ENCODE peak calls at places on chromosome 9, in nine cellular contexts. One of them, this sample, is unnamed.

GRCh38 chr9:115540091-115540490 is 422.1 kb upstream of the TNC start:
- DNase-seq in mucosa of descending colon: no peak
- DNase-seq in iPS-NIHi11: no peak
- DNase-seq in NCI-H1092 treated with DMSO at 0.1 percent for 48 hours: no peak
- DNase-seq in fibroblast of lung: no peak
- DNase-seq in activated CD8-positive, alpha-beta memory T cell treated with anti-CD3 and anti-CD28 coated beads for 48 hours: no peak
- DNase-seq in NAMALWA: no peak
- DNase-seq in upper lobe of right lung: no peak
- DNase-seq in NCI-H2171: no peak
- DNase-seq in this sample: no peak

GRCh38 chr9:2623046-2623865 is 1.7 kb downstream of the VLDLR start:
- DNase-seq in activated CD8-positive, alpha-beta memory T cell treated with anti-CD3 and anti-CD28 coated beads for 48 hours: no peak
- DNase-seq in NAMALWA: no peak
- DNase-seq in iPS-NIHi11: peak; percentile 22
- DNase-seq in fibroblast of lung: peak; percentile 59
- DNase-seq in mucosa of descending colon: peak; percentile 44
- DNase-seq in NCI-H1092 treated with DMSO at 0.1 percent for 48 hours: peak; percentile 63
- DNase-seq in upper lobe of right lung: peak; percentile 84
- DNase-seq in NCI-H2171: no peak
- DNase-seq in this sample: no peak

GRCh38 chr9:134060546-134060945 is 7.3 kb downstream of the BRD3 start:
- DNase-seq in fibroblast of lung: no peak
- DNase-seq in iPS-NIHi11: peak; percentile 3
- DNase-seq in activated CD8-positive, alpha-beta memory T cell treated with anti-CD3 and anti-CD28 coated beads for 48 hours: no peak
- DNase-seq in NCI-H2171: no peak
- DNase-seq in NAMALWA: no peak
- DNase-seq in NCI-H1092 treated with DMSO at 0.1 percent for 48 hours: no peak
- DNase-seq in upper lobe of right lung: peak; percentile 39
- DNase-seq in mucosa of descending colon: no peak
- DNase-seq in this sample: no peak

GRCh38 chr9:27391495-27391894 is 94.5 kb upstream of the EQTN start:
- DNase-seq in NCI-H2171: no peak
- DNase-seq in mucosa of descending colon: no peak
- DNase-seq in NAMALWA: no peak
- DNase-seq in NCI-H1092 treated with DMSO at 0.1 percent for 48 hours: no peak
- DNase-seq in upper lobe of right lung: no peak
- DNase-seq in fibroblast of lung: no peak
- DNase-seq in iPS-NIHi11: no peak
- DNase-seq in activated CD8-positive, alpha-beta memory T cell treated with anti-CD3 and anti-CD28 coated beads for 48 hours: no peak
- DNase-seq in this sample: no peak

GRCh38 chr9:132014218-132014800 is 65.4 kb downstream of the MED27 start:
- DNase-seq in NAMALWA: no peak
- DNase-seq in upper lobe of right lung: no peak
- DNase-seq in NCI-H1092 treated with DMSO at 0.1 percent for 48 hours: no peak
- DNase-seq in NCI-H2171: peak; percentile 59
- DNase-seq in iPS-NIHi11: no peak
- DNase-seq in fibroblast of lung: no peak
- DNase-seq in activated CD8-positive, alpha-beta memory T cell treated with anti-CD3 and anti-CD28 coated beads for 48 hours: no peak
- DNase-seq in mucosa of descending colon: no peak
- DNase-seq in this sample: no peak

GRCh38 chr9:125867752-125868400 is 120.7 kb downstream of the PBX3 start:
- DNase-seq in upper lobe of right lung: no peak
- DNase-seq in NCI-H2171: no peak
- DNase-seq in mucosa of descending colon: no peak
- DNase-seq in fibroblast of lung: no peak
- DNase-seq in NCI-H1092 treated with DMSO at 0.1 percent for 48 hours: peak; percentile 31
- DNase-seq in NAMALWA: no peak
- DNase-seq in iPS-NIHi11: no peak
- DNase-seq in activated CD8-positive, alpha-beta memory T cell treated with anti-CD3 and anti-CD28 coated beads for 48 hours: no peak
- DNase-seq in this sample: no peak

GRCh38 chr9:68610016-68610415 is 69.3 kb upstream of the TMEM252 start:
- DNase-seq in NCI-H1092 treated with DMSO at 0.1 percent for 48 hours: no peak
- DNase-seq in NAMALWA: no peak
- DNase-seq in activated CD8-positive, alpha-beta memory T cell treated with anti-CD3 and anti-CD28 coated beads for 48 hours: no peak
- DNase-seq in NCI-H2171: no peak
- DNase-seq in mucosa of descending colon: no peak
- DNase-seq in upper lobe of right lung: no peak
- DNase-seq in fibroblast of lung: no peak
- DNase-seq in iPS-NIHi11: no peak
- DNase-seq in this sample: no peak

GRCh38 chr9:28249424-28249823 is 676.1 kb upstream of the C9orf72 start:
- DNase-seq in NCI-H2171: no peak
- DNase-seq in fibroblast of lung: no peak
- DNase-seq in mucosa of descending colon: no peak
- DNase-seq in NAMALWA: no peak
- DNase-seq in iPS-NIHi11: no peak
- DNase-seq in NCI-H1092 treated with DMSO at 0.1 percent for 48 hours: no peak
- DNase-seq in upper lobe of right lung: no peak
- DNase-seq in activated CD8-positive, alpha-beta memory T cell treated with anti-CD3 and anti-CD28 coated beads for 48 hours: no peak
- DNase-seq in this sample: no peak

GRCh38 chr9:109652971-109653370 is 127.0 kb upstream of the PALM2AKAP2 start:
- DNase-seq in NCI-H1092 treated with DMSO at 0.1 percent for 48 hours: no peak
- DNase-seq in iPS-NIHi11: peak; percentile 21
- DNase-seq in NCI-H2171: no peak
- DNase-seq in mucosa of descending colon: no peak
- DNase-seq in NAMALWA: no peak
- DNase-seq in activated CD8-positive, alpha-beta memory T cell treated with anti-CD3 and anti-CD28 coated beads for 48 hours: no peak
- DNase-seq in upper lobe of right lung: no peak
- DNase-seq in fibroblast of lung: peak; percentile 43
- DNase-seq in this sample: no peak

GRCh38 chr9:75604661-75605060 is 285.8 kb upstream of the PCSK5 start:
- DNase-seq in NCI-H1092 treated with DMSO at 0.1 percent for 48 hours: no peak
- DNase-seq in mucosa of descending colon: no peak
- DNase-seq in NAMALWA: no peak
- DNase-seq in activated CD8-positive, alpha-beta memory T cell treated with anti-CD3 and anti-CD28 coated beads for 48 hours: no peak
- DNase-seq in upper lobe of right lung: no peak
- DNase-seq in NCI-H2171: no peak
- DNase-seq in fibroblast of lung: no peak
- DNase-seq in iPS-NIHi11: no peak
- DNase-seq in this sample: no peak

GRCh38 chr9:84748112-84748511 is 78.6 kb downstream of the NTRK2 start:
- DNase-seq in NAMALWA: no peak
- DNase-seq in NCI-H2171: no peak
- DNase-seq in iPS-NIHi11: no peak
- DNase-seq in NCI-H1092 treated with DMSO at 0.1 percent for 48 hours: no peak
- DNase-seq in mucosa of descending colon: no peak
- DNase-seq in activated CD8-positive, alpha-beta memory T cell treated with anti-CD3 and anti-CD28 coated beads for 48 hours: no peak
- DNase-seq in fibroblast of lung: no peak
- DNase-seq in upper lobe of right lung: no peak
- DNase-seq in this sample: no peak

GRCh38 chr9:128556915-128557634 is 4.7 kb downstream of the SPTAN1 start:
- DNase-seq in NCI-H2171: no peak
- DNase-seq in fibroblast of lung: no peak
- DNase-seq in upper lobe of right lung: no peak
- DNase-seq in NCI-H1092 treated with DMSO at 0.1 percent for 48 hours: no peak
- DNase-seq in NAMALWA: no peak
- DNase-seq in mucosa of descending colon: no peak
- DNase-seq in activated CD8-positive, alpha-beta memory T cell treated with anti-CD3 and anti-CD28 coated beads for 48 hours: no peak
- DNase-seq in iPS-NIHi11: no peak
- DNase-seq in this sample: no peak

GRCh38 chr9:130535818-130536521 is 43.4 kb upstream of the FUBP3 start:
- DNase-seq in upper lobe of right lung: no peak
- DNase-seq in activated CD8-positive, alpha-beta memory T cell treated with anti-CD3 and anti-CD28 coated beads for 48 hours: no peak
- DNase-seq in mucosa of descending colon: no peak
- DNase-seq in NCI-H2171: peak; percentile 78
- DNase-seq in iPS-NIHi11: peak; percentile 57
- DNase-seq in NCI-H1092 treated with DMSO at 0.1 percent for 48 hours: peak; percentile 97
- DNase-seq in NAMALWA: no peak
- DNase-seq in fibroblast of lung: peak; percentile 31
- DNase-seq in this sample: no peak

GRCh38 chr9:80449513-80449912 is 877.7 kb downstream of the TLE4 start:
- DNase-seq in mucosa of descending colon: no peak
- DNase-seq in NAMALWA: no peak
- DNase-seq in fibroblast of lung: no peak
- DNase-seq in NCI-H2171: no peak
- DNase-seq in upper lobe of right lung: no peak
- DNase-seq in activated CD8-positive, alpha-beta memory T cell treated with anti-CD3 and anti-CD28 coated beads for 48 hours: no peak
- DNase-seq in iPS-NIHi11: no peak
- DNase-seq in NCI-H1092 treated with DMSO at 0.1 percent for 48 hours: no peak
- DNase-seq in this sample: no peak

GRCh38 chr9:134861586-134862334 is 18.9 kb upstream of the FCN2 start:
- DNase-seq in upper lobe of right lung: peak; percentile 46
- DNase-seq in fibroblast of lung: no peak
- DNase-seq in NCI-H1092 treated with DMSO at 0.1 percent for 48 hours: no peak
- DNase-seq in mucosa of descending colon: no peak
- DNase-seq in activated CD8-positive, alpha-beta memory T cell treated with anti-CD3 and anti-CD28 coated beads for 48 hours: no peak
- DNase-seq in iPS-NIHi11: no peak
- DNase-seq in NAMALWA: no peak
- DNase-seq in NCI-H2171: no peak
- DNase-seq in this sample: peak; percentile 71

GRCh38 chr9:87569008-87569908 is 71.6 kb downstream of the DAPK1 start:
- DNase-seq in activated CD8-positive, alpha-beta memory T cell treated with anti-CD3 and anti-CD28 coated beads for 48 hours: no peak
- DNase-seq in iPS-NIHi11: no peak
- DNase-seq in NAMALWA: no peak
- DNase-seq in fibroblast of lung: peak; percentile 74
- DNase-seq in upper lobe of right lung: no peak
- DNase-seq in mucosa of descending colon: no peak
- DNase-seq in NCI-H1092 treated with DMSO at 0.1 percent for 48 hours: peak; percentile 49
- DNase-seq in NCI-H2171: no peak
- DNase-seq in this sample: no peak

GRCh38 chr9:127137640-127138360 is 15.4 kb upstream of the ANGPTL2 start:
- DNase-seq in NAMALWA: no peak
- DNase-seq in activated CD8-positive, alpha-beta memory T cell treated with anti-CD3 and anti-CD28 coated beads for 48 hours: no peak
- DNase-seq in NCI-H1092 treated with DMSO at 0.1 percent for 48 hours: no peak
- DNase-seq in iPS-NIHi11: no peak
- DNase-seq in upper lobe of right lung: no peak
- DNase-seq in mucosa of descending colon: no peak
- DNase-seq in NCI-H2171: no peak
- DNase-seq in fibroblast of lung: no peak
- DNase-seq in this sample: no peak

GRCh38 chr9:137428841-137429545 is 5.8 kb downstream of the NOXA1 start:
- DNase-seq in iPS-NIHi11: peak; percentile 17
- DNase-seq in NAMALWA: peak; percentile 52
- DNase-seq in upper lobe of right lung: peak; percentile 63
- DNase-seq in mucosa of descending colon: peak; percentile 57
- DNase-seq in activated CD8-positive, alpha-beta memory T cell treated with anti-CD3 and anti-CD28 coated beads for 48 hours: no peak
- DNase-seq in NCI-H2171: no peak
- DNase-seq in fibroblast of lung: no peak
- DNase-seq in NCI-H1092 treated with DMSO at 0.1 percent for 48 hours: peak; percentile 15
- DNase-seq in this sample: peak; percentile 44

This sample was measured in RPMI8226.